ENCODE peak calls at places on chromosomes 2 and 18, in five cellular contexts. F is CD4-positive, alpha-beta memory T cell; O is IMR-90; R is thyroid gland; K is sigmoid colon. B is an unnamed sample.

GRCh38 chr2:28408764-28409599 is 16.3 kb downstream of the FOSL2 start:
- DNase-seq in R (no peak), F (peak; percentile 90), O (peak; percentile 44), K (peak; percentile 68), B (no peak)

GRCh38 chr2:45649457-45649854 is 2.0 kb upstream of the PRKCE start:
- DNase-seq in F (no peak), K (no peak), R (no peak), O (peak; percentile 13), B (no peak)

GRCh38 chr2:181810823-181811695 is 80.5 kb upstream of the ITPRID2 start:
- DNase-seq in K (no peak), F (no peak), O (peak; percentile 93), R (no peak), B (peak; percentile 52)

GRCh38 chr18:55875330-55875933 is 287.4 kb upstream of the TCF4 start:
- DNase-seq in F (no peak), K (no peak), R (no peak), O (no peak), B (no peak)

GRCh38 chr2:233331536-233331935 is 22.8 kb upstream of the DGKD start:
- DNase-seq in K (peak; percentile 84), R (no peak), O (no peak), F (peak; percentile 93), B (peak; percentile 99)

GRCh38 chr2:46814160-46814559 is 101.4 kb downstream of the MCFD2 start:
- DNase-seq in R (peak; percentile 41), F (no peak), O (peak; percentile 84), K (peak; percentile 88), B (no peak)

GRCh38 chr18:60599267-60599666 is 226.7 kb upstream of the MC4R start:
- DNase-seq in F (no peak), R (no peak), K (no peak), O (no peak), B (no peak)

GRCh38 chr18:33578371-33579146 is 540 bp downstream of the ASXL3 start:
- DNase-seq in R (peak; percentile 66), O (no peak), K (peak; percentile 66), F (no peak), B (no peak)

GRCh38 chr2:46239847-46240181 is 57.4 kb upstream of the EPAS1 start:
- DNase-seq in O (no peak), F (peak; percentile 80), R (no peak), K (no peak), B (no peak)

GRCh38 chr2:42861321-42861720 is 68.9 kb upstream of the HAAO start:
- DNase-seq in O (no peak), R (no peak), K (peak; percentile 58), F (no peak), B (no peak)

GRCh38 chr2:170361359-170361936 is 183.5 kb downstream of the MYO3B start:
- DNase-seq in F (no peak), O (peak; percentile 50), R (peak; percentile 50), K (no peak), B (peak; percentile 1)

GRCh38 chr2:71926098-71926466 is 221.6 kb downstream of the CYP26B1 start:
- DNase-seq in R (no peak), F (no peak), K (no peak), O (no peak), B (no peak)

GRCh38 chr2:172249986-172250385 is 147.3 kb upstream of the DLX2 start:
- DNase-seq in O (peak; percentile 89), K (no peak), R (no peak), F (no peak), B (no peak)

GRCh38 chr2:23375448-23375847 is 9.5 kb upstream of the KLHL29 start:
- DNase-seq in F (no peak), O (peak; percentile 24), K (no peak), R (no peak), B (no peak)

GRCh38 chr2:238231251-238231793 is 8.5 kb downstream of the HES6 start:
- DNase-seq in F (peak; percentile 83), R (peak; percentile 74), K (peak; percentile 91), O (peak; percentile 44), B (no peak)

GRCh38 chr2:2868065-2868464 is 509.6 kb downstream of the EIPR1 start:
- DNase-seq in F (no peak), O (no peak), R (no peak), K (no peak), B (no peak)

GRCh38 chr2:217890445-217890844 is 112.3 kb downstream of the TNS1 start:
- DNase-seq in O (peak; percentile 93), R (peak; percentile 81), K (peak; percentile 90), F (no peak), B (no peak)

GRCh38 chr2:55923978-55924325 is 370 bp upstream of the EFEMP1 start:
- DNase-seq in R (no peak), F (no peak), K (no peak), O (no peak), B (no peak)

GRCh38 chr2:30230855-30231725 is at the start of gene LBH:
- DNase-seq in O (peak; percentile 90), R (peak; percentile 88), K (peak; percentile 93), F (peak; percentile 91), B (no peak)

GRCh38 chr18:48412339-48412929 is 3.3 kb upstream of the ZBTB7C start:
- DNase-seq in K (no peak), F (peak; percentile 42), R (peak; percentile 40), O (no peak), B (peak; percentile 42)

GRCh38 chr2:173347305-173348168 is 7.1 kb upstream of the CDCA7 start:
- DNase-seq in F (no peak), O (no peak), R (no peak), K (no peak), B (no peak)

GRCh38 chr2:83081835-83082522 is 1377.1 kb downstream of the SUCLG1 start:
- DNase-seq in O (peak; percentile 65), K (no peak), R (no peak), F (no peak), B (no peak)

GRCh38 chr2:10917927-10918326 is 6.2 kb downstream of the KCNF1 start:
- DNase-seq in K (peak; percentile 32), F (no peak), O (no peak), R (no peak), B (no peak)

DNA sequence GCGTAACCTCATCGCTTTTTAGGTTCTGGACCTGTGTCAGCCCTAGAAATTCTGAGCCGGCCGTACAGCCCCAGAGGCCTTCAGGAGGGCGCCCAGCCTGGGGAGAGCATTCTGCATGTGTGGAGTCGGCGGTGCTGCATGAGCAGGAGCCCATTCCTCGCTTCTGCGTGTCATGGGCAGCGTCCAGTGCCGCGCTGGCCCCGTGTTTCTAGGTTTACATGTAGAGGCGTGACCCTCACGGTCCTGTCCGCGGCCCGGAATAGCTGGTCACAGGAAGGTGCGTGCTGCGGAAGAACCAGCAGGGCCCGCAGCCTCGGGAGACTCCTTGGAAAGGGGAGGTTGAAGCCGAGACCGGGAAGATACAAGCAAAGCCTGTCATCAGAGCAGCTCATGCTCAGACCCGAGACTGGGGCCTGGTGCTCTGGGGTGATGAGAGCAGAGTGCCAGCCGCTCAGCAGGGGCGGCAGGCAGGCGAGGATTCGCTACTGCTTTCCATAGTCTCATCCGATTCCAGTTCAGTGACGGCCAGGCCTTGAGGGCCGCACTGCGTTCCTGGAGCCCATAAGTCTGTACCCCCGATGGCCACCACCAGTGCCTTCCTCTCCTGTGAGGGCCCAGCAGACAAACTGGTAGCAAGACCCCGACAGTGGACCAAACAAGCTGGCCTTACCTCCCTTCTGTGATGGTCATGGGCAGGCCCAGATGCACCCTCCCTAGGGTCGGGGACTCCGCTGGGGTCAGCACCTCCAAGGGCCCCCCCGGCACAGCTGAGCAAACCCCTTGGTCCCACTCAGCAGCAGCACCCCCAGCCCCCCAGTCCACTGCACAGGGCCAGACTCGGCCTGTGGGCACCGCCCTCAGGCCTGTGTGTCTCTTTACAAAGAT is 15.6 kb upstream of the NFATC1 start:
- DNase-seq in R (no peak), K (peak; percentile 61), F (no peak), O (no peak), B (no peak)
- H3K4me3 ChIP-seq in R (no peak overlapping the region), K (no peak overlapping the region), F (no peak overlapping the region), O (no peak overlapping the region), B (no peak overlapping the region)

GRCh38 chr18:34691626-34692025 is 18.5 kb upstream of the DTNA start:
- DNase-seq in R (no peak), K (no peak), O (no peak), F (no peak), B (no peak)
- H3K27ac ChIP-seq in R (no peak overlapping the region), K (no peak overlapping the region), O (no peak overlapping the region), F (no peak overlapping the region), B (no peak overlapping the region)

DNA sequence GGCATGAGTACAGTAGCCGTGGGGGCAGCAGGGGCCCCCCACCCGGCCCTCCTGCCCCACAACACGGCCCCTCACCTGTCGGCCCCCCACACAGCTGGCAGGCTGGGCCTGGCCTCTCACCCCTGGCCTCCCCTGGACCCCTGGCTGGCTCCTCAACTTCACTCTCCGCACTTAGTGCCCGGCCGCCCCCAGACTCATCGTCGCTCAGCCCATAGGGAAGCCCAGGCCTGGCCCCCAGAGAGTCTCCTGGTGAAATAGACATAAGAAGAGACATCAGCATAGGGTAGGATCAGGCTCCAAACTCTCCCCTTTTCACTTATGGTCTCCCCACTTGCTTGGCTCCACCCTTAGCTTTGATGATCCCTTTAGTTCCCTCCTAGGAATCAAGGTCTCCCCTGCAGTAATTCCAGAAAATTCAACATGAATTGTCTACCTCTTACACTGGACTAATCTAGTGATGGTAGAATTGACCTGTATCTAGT is 1.7 kb downstream of the ZNF513 start:
- DNase-seq in R (no peak), O (no peak), F (no peak), K (no peak), B (no peak)
- H3K4me3 ChIP-seq in R (no peak overlapping the region), O (no peak overlapping the region), F (no peak overlapping the region), K (no peak overlapping the region), B (no peak overlapping the region)

DNA sequence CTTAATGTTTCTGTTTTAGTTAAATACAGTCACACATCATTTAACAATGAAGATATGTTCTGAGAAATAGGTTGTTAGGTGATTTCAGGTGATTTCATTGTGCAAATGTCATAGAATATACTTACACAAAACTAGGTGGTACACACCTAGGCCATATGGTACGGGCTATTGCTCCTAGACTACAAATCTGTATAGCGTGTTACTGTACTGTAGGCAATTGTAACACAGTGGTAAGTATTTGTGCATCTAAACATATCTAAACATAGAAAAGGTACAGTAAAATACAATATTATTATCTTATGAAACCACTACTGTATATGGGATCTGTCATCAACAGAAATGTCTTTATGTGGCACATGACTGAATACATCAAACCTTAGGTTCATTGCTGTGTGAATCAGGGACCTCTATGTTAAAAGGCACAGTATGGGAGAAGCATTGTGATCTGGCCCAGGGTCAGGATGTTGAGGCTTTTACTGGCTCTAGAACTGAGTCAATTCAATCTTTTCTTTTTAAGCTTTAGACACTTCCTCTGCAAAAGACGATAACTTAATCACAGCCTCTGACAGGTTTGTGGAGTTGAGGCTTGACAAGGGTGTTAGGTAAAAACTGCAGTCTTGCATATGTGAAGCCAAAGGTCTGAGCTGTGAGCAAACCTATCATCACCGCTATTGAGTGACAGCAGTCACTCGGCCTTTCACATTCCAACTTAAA is 17.5 kb upstream of the ARHGAP25 start:
- DNase-seq in K (no peak), O (no peak), R (no peak), F (no peak), B (no peak)
- H3K27ac ChIP-seq in K (no peak overlapping the region), O (no peak overlapping the region), R (no peak overlapping the region), F (peak overlapping the region; percentile 41), B (no peak overlapping the region)

GRCh38 chr2:84846732-84847131 is 34.2 kb downstream of the TRABD2A start:
- DNase-seq in R (no peak), K (no peak), O (peak; percentile 78), F (no peak), B (no peak)
- H3K4me3 ChIP-seq in R (no peak overlapping the region), K (no peak overlapping the region), O (no peak overlapping the region), F (peak overlapping the region; percentile 11), B (no peak overlapping the region)